ENCODE peak calls at places on chromosomes 13 and 19, in six cellular contexts. Q is K562, X is RWPE2, H is Peyer's patch, M is mesenchymal stem cell, K is tibial artery. G is an unnamed sample. For H3K9me3, the result is how much of the 10 kb centered on the place peaks cover.

GRCh38 chr13:65555973-65556372 is 1674.2 kb downstream of the PCDH9 start:
- DNase-seq in Q (no peak), H (no peak), M (no peak), K (no peak), X (no peak), G (peak)

GRCh38 chr13:19634129-19634740 is 776 bp downstream of the MPHOSPH8 start:
- DNase-seq in Q (no peak), K (no peak), X (no peak), H (no peak), M (peak), G (peak)

GRCh38 chr13:50275392-50276063 is 260.3 kb downstream of the KCNRG start:
- DNase-seq in Q (no peak), H (no peak), M (no peak), X (no peak), K (no peak), G (no peak)

GRCh38 chr19:40806385-40807146 is 7.6 kb downstream of the EGLN2 start:
- DNase-seq in K (peak), X (peak), M (peak), H (peak), Q (peak), G (peak)

GRCh38 chr13:36778083-36778671 is 40.8 kb upstream of the RFXAP start:
- DNase-seq in X (no peak), M (peak), K (no peak), H (no peak), Q (no peak), G (no peak)

GRCh38 chr19:5281588-5281987 is 59.0 kb downstream of the PTPRS start:
- DNase-seq in H (no peak), X (no peak), K (peak), M (no peak), Q (no peak), G (peak)

GRCh38 chr19:10761443-10762242 is 43.8 kb downstream of the DNM2 start:
- DNase-seq in K (no peak), M (no peak), H (peak), X (no peak), Q (no peak), G (no peak)

GRCh38 chr13:37602743-37603381 is 4.3 kb upstream of the POSTN start:
- DNase-seq in X (no peak), Q (no peak), H (no peak), K (no peak), M (peak), G (peak)

GRCh38 chr19:42216653-42217521 is 590 bp downstream of the DEDD2 start:
- DNase-seq in H (peak), X (no peak), K (no peak), Q (peak), M (peak), G (peak)

GRCh38 chr13:98299954-98300350 is 122.9 kb upstream of the RNF113B start:
- DNase-seq in X (no peak), Q (no peak), M (no peak), K (no peak), H (no peak), G (no peak)

GRCh38 chr19:55528030-55528801 is 8.7 kb downstream of the SBK2 start:
- DNase-seq in Q (no peak), X (no peak), M (no peak), K (no peak), H (no peak), G (peak)

GRCh38 chr13:19345158-19345557 is 163.5 kb upstream of the TUBA3C start:
- DNase-seq in M (no peak), H (no peak), K (no peak), X (no peak), Q (no peak), G (no peak)

GRCh38 chr13:35484384-35484783 is 7.9 kb upstream of the MAB21L1 start:
- DNase-seq in K (no peak), X (no peak), Q (no peak), H (no peak), M (no peak), G (no peak)

DNA sequence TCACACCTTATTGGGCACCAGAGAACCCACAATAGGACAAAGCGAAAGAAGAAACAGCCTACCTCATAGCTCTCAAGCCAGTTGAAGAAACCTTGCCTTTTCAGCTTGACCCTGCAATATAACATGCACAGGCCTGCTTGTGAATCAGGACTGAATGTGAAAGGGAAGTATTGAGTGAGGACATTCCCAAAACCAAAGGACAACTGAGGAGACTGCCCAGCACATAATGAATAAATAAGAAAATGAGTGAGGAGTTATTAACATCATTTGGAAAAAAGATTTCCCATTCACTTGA is 15.7 kb upstream of the ZNF544 start:
- DNase-seq in X (no peak), M (no peak), K (no peak), H (no peak), Q (no peak), G (no peak)
- H3K9me3 ChIP-seq in X (under half), M (half or more), K (half or more), H (under half), Q (under half), G (under half)

GRCh38 chr19:27635401-27635800 is 1577.5 kb downstream of the UQCRFS1 start:
- DNase-seq in X (no peak), M (no peak), K (no peak), H (no peak), Q (no peak), G (no peak)
- H3K9me3 ChIP-seq in X (under half), M (under half), K (under half), H (under half), Q (under half), G (under half)

DNA sequence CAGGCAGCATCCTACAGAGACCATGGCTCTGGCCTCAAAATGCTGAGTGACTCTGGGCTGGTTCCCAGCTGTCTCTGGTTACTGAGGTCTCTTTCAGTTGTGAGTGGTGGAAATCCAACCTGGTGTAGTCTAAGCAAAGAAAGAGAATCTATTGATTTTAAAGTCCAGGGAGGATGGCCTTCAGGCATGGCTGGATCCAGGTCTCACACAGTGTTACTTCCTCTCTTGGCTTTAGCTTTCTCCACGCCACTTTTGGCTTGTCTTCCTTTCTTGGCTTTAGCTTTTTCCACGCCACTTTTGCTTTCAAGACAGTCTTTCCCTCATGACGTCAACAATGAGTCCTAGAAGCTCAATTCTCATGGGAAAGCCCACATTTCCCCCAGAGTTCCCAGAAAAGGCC is 4.1 kb downstream of the CYP4F3 start:
- DNase-seq in X (no peak), H (no peak), M (no peak), K (no peak), Q (no peak), G (no peak)
- H3K9me3 ChIP-seq in X (under half), H (under half), M (under half), K (under half), Q (under half), G (under half)

GRCh38 chr19:23547816-23548430 is 139.1 kb downstream of the ZNF675 start:
- DNase-seq in X (no peak), H (no peak), M (no peak), Q (no peak), K (no peak), G (no peak)
- H3K9me3 ChIP-seq in X (under half), H (under half), M (under half), Q (under half), K (under half), G (under half)

G was measured in SK-N-SH.